ENCODE peak calls at places on chromosomes 7 and 10, in five cellular contexts. U, O, Q, C and L are unnamed samples.

GRCh38 chr7:80481196-80481884 is 30.5 kb downstream of the GNAT3 start:
- DNase-seq in U (no peak), O (no peak), Q (no peak), C (no peak), L (no peak)

GRCh38 chr7:27251513-27252306 is 9.1 kb downstream of the EVX1 start:
- DNase-seq in U (no peak), O (no peak), Q (no peak), C (no peak), L (no peak)

GRCh38 chr10:110852897-110853296 is 18.8 kb upstream of the PDCD4 start:
- DNase-seq in U (no peak), O (no peak), Q (no peak), C (no peak), L (no peak)

GRCh38 chr7:158738841-158739240 is 34.2 kb upstream of the NCAPG2 start:
- DNase-seq in U (no peak), O (no peak), Q (no peak), C (no peak), L (no peak)

GRCh38 chr10:112990271-112990670 is 40.2 kb downstream of the TCF7L2 start:
- DNase-seq in U (no peak), O (no peak), Q (no peak), C (no peak), L (no peak)

GRCh38 chr10:31129261-31129660 is 97.6 kb upstream of the ZNF438 start:
- DNase-seq in U (no peak), O (no peak), Q (no peak), C (peak), L (no peak)

GRCh38 chr7:83267141-83267631 is 104.5 kb upstream of the PCLO start:
- DNase-seq in U (no peak), O (no peak), Q (no peak), C (no peak), L (no peak)

GRCh38 chr10:43218206-43218950 is 48.5 kb downstream of the RASGEF1A start:
- DNase-seq in U (no peak), O (no peak), Q (no peak), C (no peak), L (peak)

GRCh38 chr7:69710773-69711445 is 112.6 kb downstream of the AUTS2 start:
- DNase-seq in U (no peak), O (no peak), Q (no peak), C (no peak), L (no peak)

GRCh38 chr10:94042001-94042813 is 48.5 kb downstream of the PLCE1 start:
- DNase-seq in U (no peak), O (no peak), Q (no peak), C (no peak), L (no peak)

GRCh38 chr7:1663857-1664651 is 6.0 kb upstream of the ELFN1 start:
- DNase-seq in U (peak), O (peak), Q (no peak), C (peak), L (peak)

GRCh38 chr7:34091330-34091917 is 186.1 kb downstream of the BMPER start:
- DNase-seq in U (peak), O (peak), Q (no peak), C (no peak), L (no peak)

GRCh38 chr7:36062159-36062815 is 90.8 kb upstream of the EEPD1 start:
- DNase-seq in U (no peak), O (no peak), Q (no peak), C (peak), L (no peak)

GRCh38 chr7:130649004-130649790 is 19.4 kb downstream of the COPG2 start:
- DNase-seq in U (no peak), O (no peak), Q (no peak), C (no peak), L (no peak)

GRCh38 chr7:17027143-17027802 is 145.5 kb upstream of the AGR3 start:
- DNase-seq in U (no peak), O (no peak), Q (no peak), C (no peak), L (no peak)

GRCh38 chr7:5557920-5558401 is 134.3 kb upstream of the TNRC18 start:
- DNase-seq in U (peak), O (no peak), Q (peak), C (peak), L (no peak)

GRCh38 chr7:76424413-76425111 is at the start of gene ZP3:
- DNase-seq in U (no peak), O (no peak), Q (no peak), C (no peak), L (peak)

GRCh38 chr7:158353606-158354570 is 233.7 kb downstream of the PTPRN2 start:
- DNase-seq in U (no peak), O (no peak), Q (peak), C (no peak), L (peak)

GRCh38 chr10:19041176-19041575 is 7.4 kb upstream of the MALRD1 start:
- DNase-seq in U (no peak), O (no peak), Q (no peak), C (no peak), L (no peak)

GRCh38 chr7:31814187-31814586 is 127.2 kb downstream of the PPP1R17 start:
- DNase-seq in U (peak), O (peak), Q (no peak), C (no peak), L (no peak)

GRCh38 chr10:68594405-68594804 is 34.3 kb downstream of the TET1 start:
- DNase-seq in U (no peak), O (no peak), Q (no peak), C (no peak), L (no peak)

DNA sequence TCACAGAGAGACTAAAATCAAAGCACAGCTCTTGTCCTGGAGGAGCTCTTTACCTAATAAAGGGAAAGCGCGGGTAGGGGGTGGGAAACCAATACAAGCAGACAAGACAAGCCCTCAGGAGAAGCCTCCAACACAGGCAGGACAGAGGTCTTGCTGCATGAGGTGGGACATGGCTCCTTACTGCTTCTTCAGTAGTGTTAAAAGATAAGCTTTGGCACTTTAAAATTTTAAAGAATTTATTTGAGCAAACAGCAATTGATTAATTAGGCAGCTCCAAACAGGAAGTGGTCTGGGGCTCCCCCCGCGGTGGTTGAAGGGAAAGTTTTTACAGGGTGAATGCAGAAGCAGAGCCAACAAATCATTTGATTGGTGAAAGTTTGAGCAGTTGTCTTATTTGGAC is 50.3 kb upstream of the MACC1 start:
- DNase-seq in U (no peak), O (no peak), Q (no peak), C (no peak), L (no peak)
- TF ChIP-seq CTCF in U (no peak), O (no peak), Q (no peak), C (no peak), L (no peak)

GRCh38 chr10:133257489-133258065 is 19.1 kb downstream of the ADAM8 start:
- DNase-seq in U (peak), O (peak), Q (peak), C (peak), L (no peak)
- TF ChIP-seq CTCF in U (peak), O (no peak), Q (peak), C (no peak), L (peak)

GRCh38 chr7:22477262-22477661 is 22.7 kb downstream of the STEAP1B start:
- DNase-seq in U (no peak), O (no peak), Q (no peak), C (no peak), L (no peak)
- TF ChIP-seq CTCF in U (no peak), O (no peak), Q (no peak), C (no peak), L (no peak)

GRCh38 chr7:22090107-22090506 is 144.4 kb upstream of the CDCA7L start:
- DNase-seq in U (no peak), O (no peak), Q (no peak), C (no peak), L (no peak)

GRCh38 chr7:22093936-22094335 is 148.2 kb upstream of the CDCA7L start:
- DNase-seq in U (no peak), O (no peak), Q (no peak), C (no peak), L (no peak)

GRCh38 chr7:22093003-22093402 is 147.3 kb upstream of the CDCA7L start:
- DNase-seq in U (no peak), O (no peak), Q (no peak), C (no peak), L (no peak)

GRCh38 chr7:22090512-22090911 is 144.8 kb upstream of the CDCA7L start:
- DNase-seq in U (no peak), O (no peak), Q (no peak), C (no peak), L (no peak)

DNA sequence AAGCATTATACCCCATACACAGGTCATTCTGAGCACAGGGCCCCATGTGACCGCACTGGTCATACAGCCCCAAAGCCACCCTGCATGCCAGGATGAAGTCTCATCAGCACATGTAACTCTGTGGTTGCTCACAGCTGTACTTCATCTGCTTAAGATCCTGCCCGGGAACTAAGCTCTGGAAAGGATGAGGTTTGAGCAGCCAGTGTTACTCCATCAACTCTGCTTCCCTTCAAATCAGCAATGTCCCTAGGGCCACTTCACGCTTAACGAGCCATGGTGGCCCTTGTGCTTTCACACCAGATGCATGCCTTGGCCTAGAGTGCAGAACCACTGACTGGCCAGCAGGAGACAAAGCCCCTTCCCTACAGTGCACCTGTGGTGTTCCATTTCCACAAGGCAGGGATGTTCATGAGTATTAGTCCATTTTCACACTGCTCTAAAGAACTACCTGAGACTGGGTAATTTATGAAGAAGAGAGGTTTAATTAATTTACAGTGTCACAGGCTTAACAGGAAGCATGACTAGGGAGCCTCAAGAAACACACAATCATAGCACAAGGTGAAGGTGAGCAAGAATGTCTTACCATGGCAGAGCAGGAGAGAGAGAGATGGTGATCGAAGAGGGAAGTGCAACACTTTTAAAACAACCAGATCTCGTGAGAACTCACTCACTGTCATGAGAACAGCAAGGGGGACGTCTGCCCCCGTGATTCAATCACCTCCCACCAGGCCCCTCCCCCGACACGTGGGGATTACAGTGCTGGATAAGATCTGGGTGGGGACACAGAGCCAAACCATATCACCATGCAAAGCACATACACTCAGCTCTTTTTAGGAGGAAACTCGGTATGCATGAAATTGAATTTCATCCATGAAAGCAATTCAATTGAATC is 149.0 kb upstream of the CDCA7L start:
- DNase-seq in U (no peak), O (no peak), Q (no peak), C (no peak), L (no peak)
- TF ChIP-seq CTCF in U (no peak), O (peak), Q (no peak), C (no peak), L (no peak)

GRCh38 chr7:154695836-154696235 is 307.1 kb downstream of the PAXIP1 start:
- DNase-seq in U (no peak), O (no peak), Q (no peak), C (no peak), L (no peak)

GRCh38 chr7:154696556-154696955 is 306.4 kb downstream of the PAXIP1 start:
- DNase-seq in U (no peak), O (no peak), Q (no peak), C (no peak), L (no peak)

GRCh38 chr7:154693646-154694045 is 309.3 kb downstream of the PAXIP1 start:
- DNase-seq in U (no peak), O (no peak), Q (no peak), C (no peak), L (no peak)

GRCh38 chr7:154699421-154699820 is 303.5 kb downstream of the PAXIP1 start:
- DNase-seq in U (no peak), O (no peak), Q (no peak), C (no peak), L (no peak)

GRCh38 chr7:154698726-154699291 is 304.1 kb downstream of the PAXIP1 start:
- DNase-seq in U (peak), O (peak), Q (no peak), C (no peak), L (no peak)
- TF ChIP-seq CTCF in U (no peak), O (peak), Q (no peak), C (no peak), L (no peak)

GRCh38 chr7:139036901-139037300 is 1.1 kb upstream of the ZC3HAV1L start:
- DNase-seq in U (no peak), O (no peak), Q (no peak), C (no peak), L (no peak)

GRCh38 chr7:139034336-139034735 is 1.5 kb downstream of the ZC3HAV1L start:
- DNase-seq in U (no peak), O (no peak), Q (no peak), C (no peak), L (no peak)

GRCh38 chr7:139035588-139036353 is at the start of gene ZC3HAV1L:
- DNase-seq in U (peak), O (peak), Q (peak), C (peak), L (peak)

GRCh38 chr7:139033346-139034114 is 2.3 kb downstream of the ZC3HAV1L start:
- DNase-seq in U (no peak), O (no peak), Q (no peak), C (no peak), L (no peak)

GRCh38 chr7:139034855-139035587 is 821 bp downstream of the ZC3HAV1L start:
- DNase-seq in U (no peak), O (no peak), Q (no peak), C (peak), L (no peak)
- TF ChIP-seq CTCF in U (peak), O (no peak), Q (no peak), C (no peak), L (no peak)

DNA sequence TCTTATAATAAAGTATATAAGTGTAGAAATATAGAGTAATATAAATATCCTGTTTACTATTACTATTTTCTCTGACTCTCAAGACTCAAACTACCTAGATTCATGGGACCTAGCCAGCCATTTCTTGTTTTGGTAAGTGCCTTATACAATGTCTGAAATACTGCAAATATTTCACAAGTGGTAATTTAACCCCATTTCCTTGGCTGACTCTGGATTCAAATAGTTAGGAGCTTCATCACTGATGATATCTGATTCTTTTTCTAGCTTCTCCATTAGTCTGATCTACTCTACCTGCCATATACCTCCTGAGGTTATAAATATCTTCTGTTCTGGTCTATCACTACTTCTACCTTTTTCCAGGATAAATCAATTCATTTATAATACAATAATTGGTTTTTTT is 6.4 kb upstream of the RALA start:
- DNase-seq in U (no peak), O (no peak), Q (no peak), C (no peak), L (no peak)
- TF ChIP-seq CTCF in U (no peak), O (no peak), Q (no peak), C (no peak), L (no peak)

DNA sequence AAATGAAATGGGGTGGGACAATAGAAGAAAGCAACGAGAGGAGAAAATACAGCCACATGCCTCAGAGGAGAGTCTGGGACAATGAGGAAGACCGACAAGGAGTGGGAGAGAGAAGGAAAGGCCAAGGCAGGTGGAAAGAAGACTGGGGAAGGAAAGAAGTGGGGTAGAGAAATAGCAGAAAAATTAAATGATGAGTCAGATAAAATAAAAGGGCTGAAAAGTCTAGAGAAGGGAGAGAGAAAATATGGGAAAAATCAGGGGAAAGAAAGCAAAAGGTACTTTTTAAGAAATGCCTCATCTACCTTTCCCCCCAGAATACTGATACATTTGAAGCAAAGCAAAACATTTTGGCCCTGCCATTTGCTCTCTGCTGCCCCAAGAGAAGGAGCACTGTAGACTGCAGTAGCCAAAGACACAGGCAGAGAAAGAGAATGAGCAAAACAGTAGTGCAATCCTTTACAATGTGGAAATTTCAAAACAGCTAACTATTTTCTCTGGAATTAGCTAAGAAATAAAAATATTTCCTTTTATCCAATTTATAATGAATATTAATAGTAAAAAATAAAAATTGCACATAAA is 14.5 kb downstream of the GBX1 start:
- DNase-seq in U (no peak), O (no peak), Q (no peak), C (no peak), L (no peak)
- TF ChIP-seq CTCF in U (peak), O (no peak), Q (no peak), C (no peak), L (peak)